ENCODE peak calls at places on chromosomes 6 and 20, in ten cellular contexts. M is CD8-positive, alpha-beta memory T cell; D is mucosa of gallbladder; S is T follicular helper cell; T is T1000; K is HTR-8/SVneo; I is effector CD4-positive, alpha-beta T cell; E is NCI-H526 treated with DMSO at 0.1 percent for 48 hours; H is Daoy; Y is left cardiac atrium. B is an unnamed sample.
A peak's percentile ranks its signal among the peaks of the same experiment; 100 is the strongest.

GRCh38 chr6:73302339-73302738 is 39.3 kb upstream of the KHDC1 start:
- DNase-seq in M (no peak), D (no peak), S (no peak), T (no peak), K (no peak), I (no peak), E (no peak), H (no peak), Y (no peak), B (no peak)

GRCh38 chr6:119172813-119173212 is 94.3 kb upstream of the FAM184A start:
- DNase-seq in M (no peak), D (no peak), S (no peak), T (no peak), K (no peak), I (no peak), E (no peak), H (no peak), Y (no peak), B (no peak)

GRCh38 chr20:58469500-58470129 is 45.6 kb downstream of the APCDD1L start:
- DNase-seq in M (no peak), D (no peak), S (no peak), T (no peak), K (no peak), I (no peak), E (no peak), H (no peak), Y (no peak), B (no peak)

GRCh38 chr6:11810039-11810541 is 31.5 kb upstream of the ADTRP start:
- DNase-seq in M (no peak), D (peak; percentile 83), S (no peak), T (no peak), K (peak; percentile 47), I (no peak), E (no peak), H (peak; percentile 85), Y (peak; percentile 88), B (no peak)

GRCh38 chr6:756224-756623 is 63.3 kb upstream of the EXOC2 start:
- DNase-seq in M (no peak), D (no peak), S (no peak), T (no peak), K (no peak), I (no peak), E (no peak), H (no peak), Y (no peak), B (no peak)

GRCh38 chr20:33575302-33575701 is 85.4 kb downstream of the CBFA2T2 start:
- DNase-seq in M (no peak), D (no peak), S (no peak), T (no peak), K (no peak), I (no peak), E (no peak), H (no peak), Y (no peak), B (no peak)

GRCh38 chr6:133865680-133866079 is 23.2 kb upstream of the TCF21 start:
- DNase-seq in M (no peak), D (no peak), S (no peak), T (no peak), K (no peak), I (no peak), E (no peak), H (no peak), Y (no peak), B (no peak)

GRCh38 chr6:54770328-54770727 is 76.2 kb upstream of the FAM83B start:
- DNase-seq in M (no peak), D (no peak), S (no peak), T (no peak), K (no peak), I (no peak), E (no peak), H (no peak), Y (no peak), B (no peak)

GRCh38 chr20:14477125-14477524 is 139.7 kb upstream of the FLRT3 start:
- DNase-seq in M (no peak), D (no peak), S (no peak), T (peak; percentile 10), K (no peak), I (no peak), E (no peak), H (peak; percentile 13), Y (no peak), B (no peak)

GRCh38 chr6:138493413-138493812 is 5.9 kb downstream of the NHSL1 start:
- DNase-seq in M (no peak), D (peak; percentile 35), S (no peak), T (no peak), K (no peak), I (no peak), E (peak; percentile 56), H (peak; percentile 35), Y (no peak), B (no peak)

GRCh38 chr6:30067460-30068139 is 602 bp downstream of the PPP1R11 start:
- DNase-seq in M (no peak), D (no peak), S (no peak), T (no peak), K (no peak), I (no peak), E (no peak), H (no peak), Y (peak; percentile 86), B (no peak)

GRCh38 chr6:163083141-163083540 is 331.4 kb upstream of the QKI start:
- DNase-seq in M (no peak), D (no peak), S (no peak), T (no peak), K (no peak), I (no peak), E (no peak), H (no peak), Y (no peak), B (no peak)

GRCh38 chr20:58693226-58694006 is 816 bp downstream of the NPEPL1 start:
- DNase-seq in M (no peak), D (no peak), S (no peak), T (no peak), K (no peak), I (no peak), E (no peak), H (no peak), Y (peak; percentile 32), B (no peak)

GRCh38 chr6:15595461-15596173 is 67.2 kb downstream of the DTNBP1 start:
- DNase-seq in M (no peak), D (no peak), S (no peak), T (no peak), K (no peak), I (no peak), E (no peak), H (no peak), Y (no peak), B (peak; percentile 54)

GRCh38 chr6:95518630-95519227 is 58.6 kb upstream of the MANEA start:
- DNase-seq in M (no peak), D (no peak), S (no peak), T (no peak), K (no peak), I (no peak), E (no peak), H (peak; percentile 62), Y (no peak), B (no peak)

GRCh38 chr20:52049001-52049731 is 142.4 kb downstream of the ZFP64 start:
- DNase-seq in M (no peak), D (no peak), S (no peak), T (no peak), K (no peak), I (no peak), E (no peak), H (no peak), Y (no peak), B (no peak)

GRCh38 chr6:39849764-39850163 is 57.6 kb downstream of the DAAM2 start:
- DNase-seq in M (no peak), D (no peak), S (no peak), T (no peak), K (peak; percentile 41), I (no peak), E (no peak), H (no peak), Y (no peak), B (no peak)

GRCh38 chr6:131909408-131910218 is 41.6 kb downstream of the CCN2 start:
- DNase-seq in M (peak; percentile 52), D (peak; percentile 83), S (peak; percentile 61), T (peak; percentile 28), K (peak; percentile 68), I (peak; percentile 63), E (peak; percentile 54), H (peak; percentile 65), Y (peak; percentile 63), B (peak; percentile 81)

GRCh38 chr20:48155231-48155630 is 369.9 kb upstream of the SULF2 start:
- DNase-seq in M (no peak), D (no peak), S (no peak), T (no peak), K (no peak), I (no peak), E (no peak), H (no peak), Y (no peak), B (no peak)

GRCh38 chr20:10728873-10729670 is 55.3 kb upstream of the JAG1 start:
- DNase-seq in M (no peak), D (no peak), S (no peak), T (no peak), K (no peak), I (no peak), E (no peak), H (peak; percentile 49), Y (no peak), B (no peak)

GRCh38 chr6:130843575-130844320 is 16.5 kb downstream of the SMLR1 start:
- DNase-seq in M (no peak), D (no peak), S (no peak), T (no peak), K (peak; percentile 42), I (no peak), E (no peak), H (peak; percentile 17), Y (no peak), B (peak; percentile 59)

GRCh38 chr20:55273149-55273548 is 732.2 kb downstream of the CBLN4 start:
- DNase-seq in M (no peak), D (no peak), S (no peak), T (no peak), K (no peak), I (no peak), E (no peak), H (no peak), Y (no peak), B (no peak)

GRCh38 chr6:136249336-136249735 is 775 bp downstream of the MTFR2 start:
- DNase-seq in M (no peak), D (no peak), S (no peak), T (no peak), K (peak; percentile 11), I (no peak), E (no peak), H (peak; percentile 10), Y (no peak), B (no peak)

GRCh38 chr6:159110013-159110412 is 59.2 kb upstream of the FNDC1 start:
- DNase-seq in M (no peak), D (no peak), S (no peak), T (no peak), K (peak; percentile 18), I (no peak), E (no peak), H (peak; percentile 70), Y (no peak), B (peak; percentile 73)

GRCh38 chr20:56443654-56444540 is 24.5 kb upstream of the RTF2 start:
- DNase-seq in M (no peak), D (no peak), S (no peak), T (no peak), K (peak; percentile 69), I (no peak), E (no peak), H (no peak), Y (no peak), B (no peak)

GRCh38 chr20:49351775-49352174 is 73.9 kb upstream of the ZNFX1 start:
- DNase-seq in M (no peak), D (no peak), S (no peak), T (no peak), K (no peak), I (no peak), E (no peak), H (no peak), Y (no peak), B (no peak)

GRCh38 chr6:18155273-18155863 is at the start of gene KDM1B:
- DNase-seq in M (no peak), D (peak; percentile 98), S (peak; percentile 98), T (peak; percentile 97), K (peak; percentile 98), I (peak; percentile 96), E (peak; percentile 96), H (peak; percentile 99), Y (peak; percentile 98), B (peak; percentile 98)

GRCh38 chr6:148311849-148312669 is 30.6 kb upstream of the SASH1 start:
- DNase-seq in M (no peak), D (no peak), S (no peak), T (no peak), K (no peak), I (no peak), E (no peak), H (no peak), Y (no peak), B (no peak)

B was measured in AML-193.